ENCODE peak calls at places on chromosomes 2 and 18, in ten cellular contexts. S, X, B, O, F, Q, C, Z, K and I are unnamed samples.

GRCh38 chr2:204255068-204255467 is 290.2 kb upstream of the PARD3B start:
- DNase-seq in K (no peak), B (no peak), S (no peak), F (no peak), Z (no peak), X (no peak), Q (no peak), O (no peak), C (no peak), I (no peak)

GRCh38 chr2:44952143-44952805 is 10.8 kb downstream of the SIX3 start:
- DNase-seq in Q (peak), O (peak), Z (no peak), C (peak), B (no peak), F (peak), K (no peak), S (peak), X (peak), I (peak)

GRCh38 chr2:85953476-85953875 is 64.7 kb upstream of the ST3GAL5 start:
- DNase-seq in O (no peak), C (peak), F (no peak), Q (no peak), B (no peak), S (no peak), K (no peak), X (no peak), Z (no peak), I (no peak)

GRCh38 chr2:233498126-233498525 is 68.5 kb downstream of the USP40 start:
- DNase-seq in K (no peak), Z (no peak), S (no peak), O (no peak), B (no peak), C (no peak), F (no peak), Q (no peak), X (no peak), I (no peak)

GRCh38 chr2:233007270-233007669 is 5.8 kb downstream of the NGEF start:
- DNase-seq in X (no peak), F (no peak), Q (no peak), C (no peak), Z (no peak), S (no peak), B (no peak), K (no peak), O (no peak), I (no peak)

GRCh38 chr2:180291552-180292421 is 284.7 kb upstream of the CWC22 start:
- DNase-seq in Q (no peak), F (peak), C (peak), O (no peak), K (no peak), Z (no peak), X (no peak), S (peak), B (no peak), I (no peak)

GRCh38 chr2:202339052-202339870 is 36.9 kb upstream of the BMPR2 start:
- DNase-seq in Q (peak), F (peak), O (no peak), K (no peak), Z (no peak), X (no peak), B (no peak), S (no peak), C (peak), I (peak)

GRCh38 chr2:240567872-240568677 is at the start of gene RNPEPL1:
- DNase-seq in Z (no peak), X (peak), C (peak), S (peak), K (no peak), F (peak), O (peak), Q (peak), B (peak), I (peak)

GRCh38 chr2:42781204-42781603 is 11.2 kb downstream of the HAAO start:
- DNase-seq in Z (no peak), O (no peak), C (no peak), K (no peak), X (no peak), F (no peak), S (no peak), B (no peak), Q (no peak), I (no peak)

GRCh38 chr2:3487432-3487831 is 31.9 kb downstream of the ADI1 start:
- DNase-seq in F (no peak), B (no peak), O (no peak), X (no peak), Z (no peak), S (no peak), Q (no peak), K (no peak), C (no peak), I (no peak)

GRCh38 chr2:127421116-127421800 is 3.0 kb downstream of the PROC start:
- DNase-seq in S (no peak), Z (no peak), C (no peak), B (no peak), F (no peak), Q (no peak), X (no peak), K (no peak), O (no peak), I (no peak)

GRCh38 chr2:73253901-73254300 is 19.8 kb downstream of the CCT7 start:
- DNase-seq in O (no peak), F (no peak), S (no peak), Q (no peak), Z (no peak), X (no peak), K (no peak), B (no peak), C (no peak), I (no peak)

GRCh38 chr2:147490612-147491261 is 354.1 kb upstream of the ACVR2A start:
- DNase-seq in X (no peak), B (no peak), F (no peak), Z (no peak), C (no peak), S (no peak), K (no peak), O (no peak), Q (no peak), I (peak)

GRCh38 chr2:24586955-24587354 is 95.9 kb downstream of the NCOA1 start:
- DNase-seq in O (no peak), B (no peak), Z (no peak), C (no peak), X (peak), S (no peak), F (no peak), Q (no peak), K (peak), I (no peak)

GRCh38 chr18:22219568-22220355 is 50.4 kb downstream of the GATA6 start:
- DNase-seq in O (no peak), X (no peak), K (no peak), F (no peak), Z (no peak), Q (no peak), S (no peak), C (no peak), B (no peak), I (no peak)

GRCh38 chr2:1742680-1743395 is 1.5 kb downstream of the PXDN start:
- DNase-seq in S (peak), Z (no peak), X (no peak), C (peak), K (no peak), B (no peak), Q (no peak), O (peak), F (peak), I (peak)

GRCh38 chr2:40343904-40344303 is 108.0 kb downstream of the SLC8A1 start:
- DNase-seq in K (no peak), B (no peak), S (no peak), X (no peak), C (peak), Z (no peak), Q (no peak), O (no peak), F (peak), I (no peak)

GRCh38 chr2:64463784-64464183 is 9.8 kb downstream of the LGALSL start:
- DNase-seq in X (no peak), F (no peak), Q (no peak), Z (no peak), C (peak), B (no peak), S (peak), K (no peak), O (no peak), I (no peak)

GRCh38 chr2:204407209-204408070 is 137.8 kb upstream of the PARD3B start:
- DNase-seq in C (peak), Q (peak), K (no peak), F (peak), B (no peak), X (no peak), Z (no peak), O (no peak), S (no peak), I (no peak)

GRCh38 chr2:25598911-25599310 is 74.5 kb downstream of the DTNB start:
- DNase-seq in Q (no peak), B (no peak), O (no peak), S (no peak), Z (no peak), K (no peak), C (no peak), X (no peak), F (no peak), I (no peak)

GRCh38 chr2:28663359-28663758 is 88.3 kb upstream of the PPP1CB start:
- DNase-seq in Z (no peak), O (no peak), F (peak), B (no peak), Q (no peak), C (peak), S (peak), K (no peak), X (no peak), I (no peak)

GRCh38 chr2:218732761-218733158 is 22.1 kb downstream of the TTLL4 start:
- DNase-seq in Z (no peak), X (no peak), S (no peak), Q (no peak), F (no peak), B (no peak), O (no peak), K (no peak), C (no peak), I (no peak)

GRCh38 chr2:121098556-121098955 is 186.4 kb downstream of the TFCP2L1 start:
- DNase-seq in S (no peak), F (no peak), C (no peak), Q (no peak), K (no peak), X (no peak), Z (no peak), O (no peak), B (no peak), I (no peak)

GRCh38 chr2:173658946-173659371 is 304.3 kb downstream of the CDCA7 start:
- DNase-seq in Q (no peak), F (no peak), X (no peak), B (no peak), C (peak), O (no peak), K (no peak), Z (no peak), S (no peak), I (no peak)

GRCh38 chr2:46352621-46353020 is 55.4 kb downstream of the EPAS1 start:
- DNase-seq in Q (no peak), S (no peak), K (no peak), X (no peak), O (no peak), F (no peak), B (no peak), Z (no peak), C (no peak), I (no peak)

GRCh38 chr2:235607541-235608199 is 113.8 kb downstream of the AGAP1 start:
- DNase-seq in K (no peak), C (peak), S (no peak), O (no peak), F (no peak), B (no peak), X (no peak), Z (no peak), Q (no peak), I (no peak)

GRCh38 chr2:69046221-69046662 is 33.3 kb downstream of the ANTXR1 start:
- DNase-seq in F (peak), S (peak), X (no peak), Q (no peak), K (no peak), O (no peak), B (no peak), Z (no peak), C (peak), I (no peak)

GRCh38 chr18:37470986-37471385 is 94.6 kb downstream of the CELF4 start:
- DNase-seq in Z (no peak), F (no peak), S (no peak), O (no peak), C (no peak), Q (no peak), B (no peak), X (no peak), K (no peak), I (no peak)